ENCODE peak calls at places on chromosomes 4 and X, in four cellular contexts. R is IMR-90, C is lung, W is small intestine. I is an unnamed sample.

GRCh38 chr4:89140168-89140759 is 28.9 kb downstream of the TIGD2 start:
- DNase-seq in C (no peak), R (no peak), W (no peak), I (peak; percentile 70)

GRCh38 chr4:5524451-5524850 is 183.9 kb downstream of the EVC2 start:
- DNase-seq in W (no peak), C (no peak), R (no peak), I (no peak)

GRCh38 chr4:55865228-55865806 is 11.9 kb downstream of the EXOC1 start:
- DNase-seq in R (peak; percentile 71), W (no peak), C (no peak), I (no peak)

GRCh38 chr4:1842993-1843448 is 12.9 kb downstream of the LETM1 start:
- DNase-seq in C (no peak), W (no peak), R (peak; percentile 94), I (peak; percentile 82)

GRCh38 chr4:80608285-80608980 is 272.9 kb downstream of the CFAP299 start:
- DNase-seq in W (no peak), R (peak; percentile 71), C (no peak), I (no peak)

GRCh38 chrX:25028726-25029125 is 13.0 kb upstream of the ARX start:
- DNase-seq in W (no peak), C (no peak), R (peak; percentile 6), I (no peak)

GRCh38 chr4:88939697-88940096 is 117.3 kb downstream of the FAM13A start:
- DNase-seq in C (no peak), W (no peak), R (peak; percentile 69), I (no peak)

GRCh38 chr4:32658019-32658418 is 1937.8 kb downstream of the PCDH7 start:
- DNase-seq in C (no peak), W (no peak), R (no peak), I (no peak)

GRCh38 chr4:158302076-158302866 is 92.0 kb downstream of the TMEM144 start:
- DNase-seq in R (peak; percentile 80), W (no peak), C (no peak), I (no peak)

GRCh38 chr4:112938461-112939058 is 110.9 kb upstream of the ANK2 start:
- DNase-seq in W (peak; percentile 8), R (peak; percentile 36), C (no peak), I (no peak)

GRCh38 chr4:75003979-75004378 is 71.1 kb downstream of the PARM1 start:
- DNase-seq in C (no peak), R (no peak), W (no peak), I (no peak)

GRCh38 chr4:176794151-176794550 is 1.4 kb upstream of the VEGFC start:
- DNase-seq in R (peak; percentile 98), C (no peak), W (no peak), I (no peak)

GRCh38 chr4:91598696-91599095 is 705.1 kb upstream of the GRID2 start:
- DNase-seq in R (no peak), C (no peak), W (no peak), I (no peak)

GRCh38 chr4:100421356-100421978 is 96.4 kb downstream of the EMCN start:
- DNase-seq in C (no peak), R (peak; percentile 31), W (peak; percentile 4), I (no peak)

GRCh38 chr4:120009731-120010130 is 56.9 kb downstream of the MAD2L1 start:
- DNase-seq in W (no peak), C (no peak), R (peak; percentile 96), I (no peak)

GRCh38 chr4:7074423-7074822 is 6.6 kb upstream of the GRPEL1 start:
- DNase-seq in R (no peak), W (no peak), C (no peak), I (no peak)

GRCh38 chrX:109274806-109275205 is 207.1 kb downstream of the GUCY2F start:
- DNase-seq in C (no peak), R (no peak), W (no peak), I (no peak)

GRCh38 chr4:118729287-118730286 is 44.4 kb downstream of the METTL14 start:
- DNase-seq in C (no peak), W (no peak), R (peak; percentile 92), I (no peak)

GRCh38 chr4:185711764-185712163 is 100.2 kb downstream of the SORBS2 start:
- DNase-seq in R (peak; percentile 8), W (no peak), C (no peak), I (no peak)

GRCh38 chrX:26026179-26026578 is 112.0 kb upstream of the MAGEB18 start:
- DNase-seq in R (no peak), W (no peak), C (no peak), I (no peak)

GRCh38 chr4:76634239-76634638 is 199.2 kb downstream of the SHROOM3 start:
- DNase-seq in C (no peak), W (no peak), R (peak; percentile 65), I (no peak)

GRCh38 chr4:76626686-76627465 is 191.8 kb downstream of the SHROOM3 start:
- DNase-seq in R (peak; percentile 13), W (no peak), C (no peak), I (no peak)

GRCh38 chr4:76625316-76625715 is 190.3 kb downstream of the SHROOM3 start:
- DNase-seq in R (no peak), C (no peak), W (no peak), I (no peak)

GRCh38 chr4:76630748-76631147 is 195.7 kb downstream of the SHROOM3 start:
- DNase-seq in C (no peak), R (peak; percentile 21), W (no peak), I (no peak)
- H3K27ac ChIP-seq in C (no peak overlapping the region), R (no peak overlapping the region), W (no peak overlapping the region), I (no peak overlapping the region)

DNA sequence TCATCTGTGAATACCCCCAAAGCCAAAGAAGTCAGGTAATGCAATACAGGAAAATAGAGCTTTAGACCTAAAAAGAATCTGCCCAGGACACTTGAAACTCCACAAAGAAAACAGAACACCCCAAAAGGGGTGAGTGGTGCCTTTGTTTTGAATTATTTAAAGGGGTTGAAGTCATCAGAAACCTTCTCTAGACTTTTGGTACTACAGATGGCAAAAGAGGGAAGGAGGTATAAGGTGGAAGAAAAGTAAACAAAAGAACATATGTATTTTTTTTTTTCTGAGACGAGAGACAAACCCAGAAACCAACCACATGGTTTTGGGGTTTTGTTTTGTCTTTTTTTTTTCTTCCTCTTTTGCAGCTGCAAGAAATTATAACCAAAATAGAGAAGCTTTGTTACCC is 1477.8 kb downstream of the C4orf33 start:
- DNase-seq in W (no peak), C (no peak), R (no peak), I (no peak)
- H3K9me3 ChIP-seq in W (no peaks in the 10 kb centered on the region), C (no peaks in the 10 kb centered on the region), R (no peaks in the 10 kb centered on the region), I (no peaks in the 10 kb centered on the region)

GRCh38 chr4:127209580-127210095 is 423.1 kb upstream of the INTU start:
- DNase-seq in R (no peak), W (no peak), C (no peak), I (no peak)

GRCh38 chr4:127211377-127212268 is 421.1 kb upstream of the INTU start:
- DNase-seq in R (no peak), W (no peak), C (no peak), I (no peak)

GRCh38 chr4:127212269-127212580 is 420.5 kb upstream of the INTU start:
- DNase-seq in R (no peak), C (no peak), W (no peak), I (no peak)

GRCh38 chr4:127212701-127213100 is 420.1 kb upstream of the INTU start:
- DNase-seq in C (no peak), W (no peak), R (peak; percentile 17), I (no peak)

DNA sequence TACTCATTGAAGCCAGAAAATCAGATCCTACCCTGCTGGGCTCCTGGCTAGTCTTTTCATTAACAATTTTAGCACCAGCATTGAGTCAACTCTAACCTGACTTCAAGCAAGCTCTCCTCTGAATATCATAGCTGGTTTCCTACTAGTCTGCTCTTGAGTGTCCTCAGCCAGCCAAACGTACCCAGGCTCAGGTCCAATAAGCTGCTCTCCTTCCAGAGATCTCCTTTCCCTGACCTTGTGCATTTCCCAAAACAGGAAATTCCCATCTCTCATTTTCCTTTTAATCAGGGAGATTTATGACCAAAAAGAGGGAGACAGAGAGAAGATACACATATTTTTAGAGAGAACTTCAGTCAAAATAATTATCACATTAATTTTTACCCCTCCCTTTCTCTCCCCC is 421.9 kb upstream of the INTU start:
- DNase-seq in W (no peak), C (no peak), R (no peak), I (peak; percentile 14)
- H3K27ac ChIP-seq in W (no peak overlapping the region), C (no peak overlapping the region), R (no peak overlapping the region), I (no peak overlapping the region)

DNA sequence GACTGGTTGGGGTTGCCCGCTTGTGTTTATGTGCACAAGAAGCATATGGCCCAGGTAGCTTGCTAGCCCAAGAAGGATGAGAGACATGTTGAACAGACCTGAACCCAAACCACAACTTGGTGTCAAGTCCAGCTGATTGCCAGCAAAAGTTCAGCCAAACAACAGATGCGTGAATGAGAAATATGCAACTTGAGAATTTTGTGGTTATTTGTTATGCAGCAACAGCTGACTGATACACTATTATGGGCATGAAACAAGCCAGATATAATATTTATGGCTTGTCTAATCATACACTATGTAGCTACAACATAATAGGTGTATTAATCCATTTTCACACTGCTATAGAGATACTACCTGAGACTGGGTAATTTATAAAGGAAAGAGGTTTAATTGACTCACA is 66.3 kb upstream of the FTHL17 start:
- DNase-seq in C (no peak), W (no peak), R (no peak), I (no peak)
- H3K9me3 ChIP-seq in C (peaks cover 4% of the 10 kb centered on the region), W (no peaks in the 10 kb centered on the region), R (no peaks in the 10 kb centered on the region), I (no peaks in the 10 kb centered on the region)

GRCh38 chrX:23901065-23901464 is 6.7 kb downstream of the APOO start:
- DNase-seq in C (no peak), R (peak; percentile 84), W (peak; percentile 41), I (no peak)

GRCh38 chrX:23900220-23900797 is 7.4 kb downstream of the APOO start:
- DNase-seq in R (no peak), W (peak; percentile 41), C (no peak), I (no peak)

GRCh38 chrX:23902419-23902818 is 5.3 kb downstream of the APOO start:
- DNase-seq in W (peak; percentile 68), R (peak; percentile 73), C (no peak), I (no peak)

GRCh38 chrX:23904096-23904495 is 3.6 kb downstream of the APOO start:
- DNase-seq in W (no peak), C (no peak), R (peak; percentile 40), I (no peak)

GRCh38 chrX:23901805-23902204 is 5.9 kb downstream of the APOO start:
- DNase-seq in C (peak; percentile 45), W (peak; percentile 81), R (peak; percentile 77), I (peak; percentile 47)
- H3K27ac ChIP-seq in C (peak overlapping the region; percentile 83), W (peak overlapping the region; percentile 70), R (no peak overlapping the region), I (no peak overlapping the region)

GRCh38 chrX:95351089-95351488 is 1333.6 kb upstream of the DIAPH2 start:
- DNase-seq in C (no peak), R (no peak), W (no peak), I (no peak)
- H3K9me3 ChIP-seq in C (no peaks in the 10 kb centered on the region), R (no peaks in the 10 kb centered on the region), W (no peaks in the 10 kb centered on the region), I (no peaks in the 10 kb centered on the region)

I was measured in adrenal gland.